ENCODE peak calls at places on chromosomes 12 and 14, in five cellular contexts. T is mesenchymal stem cell, D is IMR-90, C is H9, V is H1. S is an unnamed sample.

GRCh38 chr14:50619569-50620141 is 48.5 kb downstream of the SAV1 start:
- DNase-seq in V (no peak), C (no peak), D (peak; percentile 65), T (peak; percentile 56), S (no peak)

GRCh38 chr14:25108959-25109358 is 59.0 kb upstream of the STXBP6 start:
- DNase-seq in D (no peak), V (no peak), C (no peak), T (no peak), S (no peak)

GRCh38 chr14:71320734-71321555 is 413.7 kb downstream of the PCNX1 start:
- DNase-seq in T (peak; percentile 77), C (peak; percentile 49), D (peak; percentile 69), V (no peak), S (peak; percentile 66)

GRCh38 chr12:56257491-56258067 is 605 bp downstream of the ANKRD52 start:
- DNase-seq in V (no peak), T (peak; percentile 60), C (peak; percentile 86), D (peak; percentile 11), S (peak; percentile 41)

GRCh38 chr14:67370830-67371229 is 10.7 kb downstream of the EIF2S1 start:
- DNase-seq in C (no peak), V (no peak), T (no peak), D (peak; percentile 26), S (no peak)

GRCh38 chr12:68498736-68499135 is 112.0 kb upstream of the RAP1B start:
- DNase-seq in V (no peak), D (no peak), T (no peak), C (peak; percentile 38), S (no peak)

GRCh38 chr14:74400919-74401503 is 25.0 kb downstream of the SYNDIG1L start:
- DNase-seq in D (no peak), C (no peak), T (no peak), V (no peak), S (no peak)

GRCh38 chr14:72560331-72560730 is 333.6 kb downstream of the DPF3 start:
- DNase-seq in D (no peak), V (no peak), C (no peak), T (no peak), S (no peak)

GRCh38 chr12:47574252-47575021 is 131.4 kb downstream of the RPAP3 start:
- DNase-seq in V (no peak), D (no peak), C (no peak), T (no peak), S (no peak)

GRCh38 chr12:131851741-131852550 is 23.8 kb downstream of the MMP17 start:
- DNase-seq in D (no peak), C (peak; percentile 37), V (no peak), T (no peak), S (no peak)

GRCh38 chr12:94812345-94812744 is 162.0 kb upstream of the TMCC3 start:
- DNase-seq in T (no peak), C (no peak), D (no peak), V (no peak), S (no peak)

GRCh38 chr14:23486116-23486515 is 16.6 kb downstream of the NGDN start:
- DNase-seq in T (no peak), D (no peak), C (no peak), V (no peak), S (no peak)

GRCh38 chr12:63093711-63094110 is 57.3 kb downstream of the AVPR1A start:
- DNase-seq in T (no peak), D (no peak), C (no peak), V (no peak), S (no peak)

GRCh38 chr12:104426926-104427546 is 29.7 kb upstream of the CHST11 start:
- DNase-seq in T (peak; percentile 83), C (no peak), V (no peak), D (peak; percentile 70), S (no peak)

GRCh38 chr14:54566152-54566409 is 847 bp upstream of the SAMD4A start:
- DNase-seq in T (no peak), C (no peak), D (no peak), V (no peak), S (no peak)

GRCh38 chr14:54567634-54568561 is 970 bp downstream of the SAMD4A start:
- DNase-seq in T (peak; percentile 70), V (no peak), D (no peak), C (peak; percentile 71), S (peak; percentile 44)

GRCh38 chr14:54567224-54567633 is 301 bp downstream of the SAMD4A start:
- DNase-seq in D (no peak), V (no peak), T (peak; percentile 66), C (peak; percentile 62), S (peak; percentile 33)

GRCh38 chr14:54565236-54566151 is 1.4 kb upstream of the SAMD4A start:
- DNase-seq in V (no peak), D (peak; percentile 90), T (peak; percentile 93), C (peak; percentile 88), S (peak; percentile 80)

GRCh38 chr14:54566410-54567223 is at the start of gene SAMD4A:
- DNase-seq in T (peak; percentile 91), C (peak; percentile 74), D (peak; percentile 86), V (no peak), S (peak; percentile 74)
- H3K14ac ChIP-seq in T (peak within 1 kb of the TSS; percentile 86), C (peak within 1 kb of the TSS; percentile 67), D (peak within 1 kb of the TSS; percentile 95), V (no peak within 1 kb of the TSS), S (peak within 1 kb of the TSS; percentile 87)

GRCh38 chr12:3293013-3293412 is 198.0 kb upstream of the PRMT8 start:
- DNase-seq in C (no peak), D (no peak), T (no peak), V (no peak), S (no peak)
- H3K4me2 ChIP-seq in C (no peak overlapping the region), D (no peak overlapping the region), T (no peak overlapping the region), V (no peak overlapping the region), S (no peak overlapping the region)

GRCh38 chr14:104680056-104680805 is 9.2 kb upstream of the INF2 start:
- DNase-seq in C (no peak), V (no peak), D (peak; percentile 85), T (peak; percentile 87), S (no peak)
- H2AK5ac ChIP-seq in C (no peak overlapping the region), V (peak overlapping the region; percentile 90), D (peak overlapping the region; percentile 92), T (peak overlapping the region; percentile 89), S (peak overlapping the region; percentile 99)

DNA sequence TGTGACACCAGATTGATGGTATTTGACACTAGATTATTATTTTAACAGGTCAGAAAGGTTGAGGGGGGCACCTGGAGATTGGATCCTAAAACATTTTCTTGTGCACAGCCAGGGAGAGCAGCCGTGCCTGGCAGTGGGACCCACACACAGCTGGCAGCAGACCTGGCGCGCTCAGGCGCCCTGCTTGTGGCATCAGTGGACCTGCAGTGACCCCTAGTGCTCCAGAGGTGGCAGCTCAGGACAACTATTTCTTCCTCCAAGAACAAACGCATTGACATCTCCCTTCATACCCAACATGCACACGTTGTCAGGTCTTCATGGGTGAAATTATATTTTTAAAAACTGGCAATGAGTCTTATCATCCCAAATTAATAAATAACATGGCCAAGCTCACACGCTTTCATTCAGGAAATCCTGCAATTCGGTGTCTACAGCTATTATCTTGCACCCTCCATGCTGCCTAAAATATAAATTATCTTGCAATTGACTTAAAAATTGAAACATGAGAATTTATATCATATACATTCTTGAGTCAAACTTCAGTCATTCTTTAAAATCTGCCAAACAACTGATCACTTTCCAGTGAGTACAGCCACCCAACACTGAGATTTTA is 7.7 kb upstream of the TMEM132D start:
- DNase-seq in D (no peak), T (no peak), V (no peak), C (peak; percentile 85), S (peak; percentile 43)
- H3K14ac ChIP-seq in D (no peak overlapping the region), T (no peak overlapping the region), V (no peak overlapping the region), C (no peak overlapping the region), S (no peak overlapping the region)

DNA sequence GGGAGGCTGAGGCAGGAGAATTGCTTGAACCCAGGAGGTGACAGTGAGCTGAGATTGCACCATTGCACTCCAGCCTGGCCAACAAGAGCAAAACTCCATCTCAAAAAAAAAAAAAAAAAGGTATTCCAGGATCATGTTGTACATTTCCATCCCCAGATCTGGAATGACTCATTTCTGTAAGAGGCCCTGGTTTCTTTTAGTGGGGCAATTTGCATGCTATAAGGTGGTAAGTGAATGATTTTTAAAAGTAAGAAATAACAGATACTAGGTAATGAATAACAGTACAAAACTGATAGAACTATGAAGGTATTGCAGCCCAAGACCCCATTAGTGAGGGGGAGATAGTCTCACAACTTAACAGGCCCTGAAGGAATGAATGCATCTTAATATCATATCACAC is 17.7 kb upstream of the ADCK1 start:
- DNase-seq in D (peak; percentile 39), T (peak; percentile 31), C (no peak), V (no peak), S (no peak)
- H3K4me2 ChIP-seq in D (no peak overlapping the region), T (no peak overlapping the region), C (no peak overlapping the region), V (no peak overlapping the region), S (no peak overlapping the region)

GRCh38 chr12:65532744-65533143 is 254.3 kb downstream of the MSRB3 start:
- DNase-seq in C (no peak), D (peak; percentile 85), V (no peak), T (peak; percentile 91), S (no peak)

GRCh38 chr12:65533177-65533883 is 254.8 kb downstream of the MSRB3 start:
- DNase-seq in C (no peak), V (no peak), T (peak; percentile 83), D (peak; percentile 52), S (no peak)

GRCh38 chr12:65532162-65532561 is 253.7 kb downstream of the MSRB3 start:
- DNase-seq in T (peak; percentile 83), V (no peak), D (peak; percentile 83), C (no peak), S (no peak)

GRCh38 chr12:65535951-65536350 is 257.5 kb downstream of the MSRB3 start:
- DNase-seq in C (no peak), T (peak; percentile 44), D (peak; percentile 42), V (no peak), S (no peak)

DNA sequence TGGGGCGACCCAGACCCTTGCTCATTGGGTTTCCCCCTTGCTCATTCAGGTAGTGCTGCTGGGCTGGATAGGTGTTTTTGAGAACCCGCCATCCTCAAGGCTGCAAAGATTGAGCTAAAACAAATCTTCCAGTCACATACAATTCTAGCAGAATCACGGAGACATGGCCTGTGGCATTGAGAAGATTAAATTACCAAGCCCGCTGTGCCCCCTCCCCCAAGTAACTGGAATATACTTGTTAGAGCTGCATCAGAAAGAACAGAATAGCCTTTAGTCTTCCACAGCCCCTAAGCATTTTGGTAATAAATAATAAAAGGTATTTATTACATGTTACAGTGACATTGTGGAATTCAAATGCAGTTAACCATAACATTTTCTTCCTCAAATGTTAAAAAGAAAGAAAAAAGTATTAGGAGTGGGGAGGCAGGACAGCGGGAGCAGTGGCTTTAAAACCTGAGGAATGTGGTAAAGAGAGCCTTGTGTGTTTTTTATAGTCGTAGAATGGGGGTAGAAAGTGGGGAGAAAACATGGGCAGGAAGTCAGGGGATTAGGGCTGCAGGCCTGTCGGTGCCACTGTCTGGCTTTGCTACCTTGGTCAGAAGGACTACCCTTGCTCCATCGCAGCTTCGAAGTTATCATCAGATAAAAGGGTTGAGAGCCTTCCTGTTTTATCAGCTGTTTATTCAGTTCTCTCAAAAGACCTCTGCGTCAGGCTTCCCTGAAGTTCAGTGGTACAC is 255.8 kb downstream of the MSRB3 start:
- DNase-seq in C (no peak), V (no peak), T (peak; percentile 63), D (no peak), S (no peak)
- H2AK5ac ChIP-seq in C (no peak overlapping the region), V (no peak overlapping the region), T (peak overlapping the region; percentile 57), D (peak overlapping the region; percentile 99), S (no peak overlapping the region)

DNA sequence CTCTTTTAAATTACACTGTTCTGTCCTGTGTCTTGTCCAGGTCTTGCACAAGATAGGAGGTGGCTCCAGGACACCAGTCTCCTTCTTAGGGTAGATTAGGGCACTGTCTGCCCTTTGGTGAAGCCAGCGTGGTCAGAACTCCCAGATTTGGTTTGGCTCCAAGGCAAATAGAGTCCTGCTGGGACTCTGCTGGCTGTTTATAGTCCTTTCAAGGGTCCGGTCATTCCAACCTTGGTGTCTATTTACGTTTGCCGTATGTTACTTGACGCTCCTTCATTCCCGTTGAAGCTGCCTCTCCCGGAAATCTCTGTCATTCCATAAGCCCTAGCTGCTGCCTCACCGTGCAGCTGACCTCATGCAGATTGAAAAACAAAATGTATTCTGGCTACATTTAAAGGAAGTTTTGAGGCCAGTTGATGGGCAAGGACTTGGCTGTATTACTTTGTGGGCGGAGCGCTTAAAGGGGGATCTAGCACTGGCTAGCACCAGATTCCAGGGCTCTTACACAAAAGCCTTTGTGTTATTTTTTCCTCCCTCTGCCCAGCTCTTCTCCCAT is 180.6 kb downstream of the AKAP6 start:
- DNase-seq in V (no peak), D (peak; percentile 97), T (peak; percentile 73), C (no peak), S (no peak)
- H3K14ac ChIP-seq in V (no peak overlapping the region), D (peak overlapping the region; percentile 91), T (no peak overlapping the region), C (no peak overlapping the region), S (no peak overlapping the region)